ENCODE peak calls at places on chromosomes 5 and 9, in five cellular contexts. L, M, Y, Z and H are unnamed samples.

GRCh38 chr5:7392401-7393024 is 3.4 kb upstream of the ADCY2 start:
- DNase-seq in M (no peak), L (peak), Y (no peak), Z (no peak), H (no peak)

GRCh38 chr5:139593716-139594319 is 32.7 kb downstream of the UBE2D2 start:
- DNase-seq in L (no peak), Y (peak), Z (no peak), M (no peak), H (no peak)

GRCh38 chr5:141713616-141714309 is 31.7 kb upstream of the ARAP3 start:
- DNase-seq in L (no peak), Y (no peak), Z (no peak), M (no peak), H (no peak)

GRCh38 chr9:77648458-77649108 is 461 bp upstream of the GNA14 start:
- DNase-seq in Y (no peak), L (peak), M (no peak), Z (peak), H (no peak)

GRCh38 chr9:121841771-121842611 is 190.6 kb downstream of the DAB2IP start:
- DNase-seq in Z (no peak), Y (no peak), M (no peak), L (no peak), H (no peak)

GRCh38 chr5:61440596-61440995 is 108.5 kb downstream of the ZSWIM6 start:
- DNase-seq in M (no peak), Z (no peak), L (no peak), Y (no peak), H (no peak)

GRCh38 chr9:120310035-120310434 is 269.9 kb downstream of the CDK5RAP2 start:
- DNase-seq in M (no peak), Z (no peak), L (no peak), Y (no peak), H (no peak)

GRCh38 chr5:126483156-126483555 is 59.9 kb downstream of the GRAMD2B start:
- DNase-seq in Z (no peak), L (no peak), Y (no peak), M (no peak), H (no peak)

GRCh38 chr5:119583684-119584083 is 45.7 kb upstream of the FAM170A start:
- DNase-seq in Y (no peak), L (no peak), M (no peak), Z (no peak), H (no peak)

GRCh38 chr5:156170351-156170961 is 156.5 kb upstream of the SGCD start:
- DNase-seq in Y (no peak), Z (no peak), L (no peak), M (no peak), H (no peak)

GRCh38 chr9:137453643-137454081 is 5.5 kb downstream of the NSMF start:
- DNase-seq in Y (peak), L (peak), Z (peak), M (peak), H (peak)

GRCh38 chr9:114413909-114414308 is 26.1 kb upstream of the AKNA start:
- DNase-seq in M (no peak), Y (no peak), L (peak), Z (no peak), H (no peak)

GRCh38 chr5:68331202-68332108 is 115.9 kb downstream of the PIK3R1 start:
- DNase-seq in M (no peak), Z (no peak), L (no peak), Y (peak), H (no peak)

GRCh38 chr5:15290953-15291352 is 209.0 kb upstream of the FBXL7 start:
- DNase-seq in M (no peak), Z (no peak), L (peak), Y (no peak), H (no peak)